ENCODE peak calls at places on chromosomes 7 and 10, in nine cellular contexts. E, X, C, G, V, M, Q, J and P are unnamed samples.
A peak's percentile ranks its signal among the peaks of the same experiment; 100 is the strongest.

GRCh38 chr7:159105066-159105780 is 39.4 kb downstream of the VIPR2 start:
- DNase-seq in V (no peak), J (no peak), C (peak; percentile 22), E (peak; percentile 53), M (no peak), X (no peak), G (no peak), Q (no peak), P (peak; percentile 53)

GRCh38 chr7:127393370-127394058 is 1.0 kb upstream of the ZNF800 start:
- DNase-seq in G (peak; percentile 27), X (no peak), C (peak; percentile 27), M (peak; percentile 10), V (peak; percentile 38), E (peak; percentile 78), J (no peak), Q (peak; percentile 32), P (no peak)

GRCh38 chr10:77031531-77031930 is 606.1 kb downstream of the KCNMA1 start:
- DNase-seq in C (no peak), Q (no peak), M (no peak), E (no peak), X (no peak), G (no peak), V (no peak), J (no peak), P (no peak)

GRCh38 chr10:21527634-21528451 is 2.4 kb upstream of the SKIDA1 start:
- DNase-seq in G (no peak), M (no peak), J (no peak), V (no peak), E (no peak), Q (peak; percentile 55), C (no peak), X (no peak), P (no peak)

GRCh38 chr7:50304158-50304910 is at the start of gene IKZF1:
- DNase-seq in E (no peak), Q (peak; percentile 3), X (peak; percentile 67), G (peak; percentile 73), V (peak; percentile 33), C (peak; percentile 17), M (no peak), J (peak; percentile 58), P (peak; percentile 69)

GRCh38 chr10:130018730-130019185 is 54.7 kb upstream of the EBF3 start:
- DNase-seq in C (no peak), Q (no peak), V (no peak), E (no peak), M (no peak), X (no peak), J (no peak), G (no peak), P (peak; percentile 20)

GRCh38 chr10:113115534-113115933 is 165.5 kb downstream of the TCF7L2 start:
- DNase-seq in X (no peak), C (no peak), J (no peak), M (no peak), V (no peak), E (no peak), Q (no peak), G (no peak), P (no peak)

GRCh38 chr10:76576276-76576962 is 1061.2 kb downstream of the KCNMA1 start:
- DNase-seq in Q (peak; percentile 81), C (no peak), X (peak; percentile 31), V (no peak), E (no peak), G (no peak), M (no peak), J (no peak), P (no peak)

GRCh38 chr10:100995171-100995570 is 4.4 kb upstream of the LZTS2 start:
- DNase-seq in E (no peak), M (no peak), V (no peak), X (no peak), G (no peak), Q (no peak), J (no peak), C (no peak), P (no peak)

GRCh38 chr7:4633012-4633411 is 49.1 kb upstream of the FOXK1 start:
- DNase-seq in Q (peak; percentile 64), G (no peak), V (no peak), C (no peak), J (no peak), X (no peak), E (no peak), M (no peak), P (no peak)

GRCh38 chr7:4631021-4631663 is 51.0 kb upstream of the FOXK1 start:
- DNase-seq in G (no peak), Q (no peak), E (no peak), J (no peak), V (no peak), C (no peak), X (no peak), M (no peak), P (no peak)

GRCh38 chr7:4629287-4629905 is 52.7 kb upstream of the FOXK1 start:
- DNase-seq in V (no peak), E (no peak), Q (no peak), C (no peak), X (no peak), J (no peak), M (no peak), G (no peak), P (no peak)

GRCh38 chr7:4634166-4634565 is 47.9 kb upstream of the FOXK1 start:
- DNase-seq in C (no peak), E (no peak), J (no peak), Q (no peak), X (no peak), V (no peak), M (no peak), G (no peak), P (no peak)

GRCh38 chr7:4631664-4632171 is 50.4 kb upstream of the FOXK1 start:
- DNase-seq in C (peak; percentile 49), J (peak; percentile 81), V (peak; percentile 69), Q (peak; percentile 97), E (peak; percentile 93), M (peak; percentile 68), G (peak; percentile 71), X (peak; percentile 76), P (peak; percentile 91)
- H3K4me3 ChIP-seq in C (no peak overlapping the region), J (no peak overlapping the region), V (no peak overlapping the region), Q (peak overlapping the region; percentile 61), E (peak overlapping the region; percentile 18), M (peak overlapping the region; percentile 18), G (no peak overlapping the region), X (peak overlapping the region; percentile 51), P (peak overlapping the region; percentile 52)

GRCh38 chr7:124762611-124763143 is 2.9 kb downstream of the GPR37 start:
- DNase-seq in M (no peak), G (peak; percentile 59), C (peak; percentile 46), J (peak; percentile 66), X (no peak), V (no peak), E (no peak), Q (no peak), P (no peak)

GRCh38 chr7:124768525-124768924 is 2.9 kb upstream of the GPR37 start:
- DNase-seq in G (no peak), V (no peak), J (no peak), C (no peak), Q (no peak), E (no peak), M (no peak), X (no peak), P (no peak)

GRCh38 chr7:124764847-124765400 is 668 bp downstream of the GPR37 start:
- DNase-seq in V (no peak), X (no peak), Q (peak; percentile 33), J (peak; percentile 43), M (no peak), C (peak; percentile 38), E (peak; percentile 78), G (peak; percentile 20), P (no peak)

GRCh38 chr7:124764071-124764846 is 1.3 kb downstream of the GPR37 start:
- DNase-seq in G (no peak), Q (peak; percentile 6), C (no peak), J (no peak), V (no peak), E (no peak), M (no peak), X (no peak), P (no peak)

DNA sequence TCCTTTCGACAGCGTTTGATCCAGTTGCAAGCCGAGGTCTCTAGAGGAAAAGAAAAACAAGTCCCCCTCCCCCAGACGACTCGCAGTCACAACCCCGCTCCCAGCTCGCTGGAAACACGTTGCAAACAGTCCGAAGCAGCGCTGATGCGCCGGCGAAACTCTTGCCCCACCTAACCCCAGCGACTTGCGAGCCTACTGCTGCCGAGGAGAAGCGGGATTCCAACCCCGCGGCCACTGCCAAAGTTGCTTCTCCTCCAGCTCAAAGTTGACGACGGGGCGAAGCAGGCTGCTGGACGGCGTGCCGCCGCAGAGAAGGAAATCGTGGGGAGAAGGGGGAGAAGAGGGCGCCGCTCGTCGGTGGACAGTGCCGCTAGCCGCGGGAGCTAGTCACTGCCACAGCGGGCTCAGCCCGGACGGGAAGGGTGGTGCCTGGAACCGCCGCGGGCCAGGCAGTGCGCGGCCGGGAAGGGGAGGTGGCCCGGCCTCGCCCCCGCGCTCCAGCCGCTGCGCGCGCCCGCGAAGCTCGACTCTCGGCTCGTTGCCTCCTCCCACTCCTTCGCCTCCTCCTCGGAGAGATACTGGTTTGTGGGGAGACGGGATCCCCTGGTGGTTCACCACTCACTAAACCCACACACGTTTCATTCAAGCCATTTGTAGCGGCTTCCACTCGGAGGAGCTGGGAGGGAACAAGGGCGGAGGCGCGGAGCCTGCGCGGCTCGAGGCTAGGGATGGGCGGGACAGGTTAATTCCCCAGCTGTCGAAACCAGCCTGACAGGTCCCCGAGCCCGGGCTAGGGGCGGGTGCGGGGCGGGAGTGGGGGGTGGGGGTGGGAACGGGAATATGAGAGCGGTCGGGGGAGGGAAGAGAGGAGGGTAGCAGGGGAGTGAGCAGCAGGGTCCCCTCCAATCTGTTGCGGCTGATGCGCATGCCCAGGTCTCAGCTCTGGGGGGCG is at the start of gene GPR37:
- DNase-seq in M (peak; percentile 34), E (peak; percentile 81), V (peak; percentile 30), X (no peak), G (peak; percentile 55), C (peak; percentile 49), Q (peak; percentile 84), J (peak; percentile 74), P (peak; percentile 67)
- TF ChIP-seq CTCF in M (no peak), E (no peak), V (no peak), X (no peak), G (no peak), C (no peak), Q (peak; percentile 21), J (no peak), P (no peak)

GRCh38 chr7:78465894-78466293 is 667.3 kb downstream of the PHTF2 start:
- DNase-seq in J (no peak), M (no peak), X (no peak), G (no peak), E (no peak), Q (no peak), C (no peak), V (no peak), P (no peak)

GRCh38 chr7:78463039-78463438 is 664.5 kb downstream of the PHTF2 start:
- DNase-seq in Q (no peak), M (no peak), C (no peak), E (no peak), J (no peak), G (no peak), X (no peak), V (no peak), P (no peak)
- H3K4me3 ChIP-seq in Q (no peak overlapping the region), M (no peak overlapping the region), C (no peak overlapping the region), E (no peak overlapping the region), J (no peak overlapping the region), G (no peak overlapping the region), X (no peak overlapping the region), V (no peak overlapping the region), P (no peak overlapping the region)

GRCh38 chr10:67883710-67884312 is 645 bp upstream of the SIRT1 start:
- DNase-seq in V (peak; percentile 30), J (peak; percentile 19), C (peak; percentile 23), M (no peak), E (no peak), G (peak; percentile 12), X (no peak), Q (peak; percentile 45), P (no peak)

GRCh38 chr10:67884842-67885680 is 605 bp downstream of the SIRT1 start:
- DNase-seq in Q (peak; percentile 86), M (peak; percentile 72), V (peak; percentile 86), X (peak; percentile 85), G (peak; percentile 91), C (peak; percentile 87), E (peak; percentile 92), J (peak; percentile 83), P (peak; percentile 87)

GRCh38 chr10:67884313-67884841 is at the start of gene SIRT1:
- DNase-seq in V (peak; percentile 98), M (peak; percentile 96), X (peak; percentile 98), Q (peak; percentile 99), J (peak; percentile 98), C (peak; percentile 98), G (peak; percentile 97), E (peak; percentile 99), P (peak; percentile 98)
- TF ChIP-seq CTCF in V (no peak), M (peak; percentile 14), X (peak; percentile 6), Q (no peak), J (no peak), C (no peak), G (no peak), E (no peak), P (no peak)